ENCODE peak calls at places on chromosomes 12 and 14, in six cellular contexts. O is GM23338; F is cardiac fibroblast; C is AG10803; B is CD4-positive, alpha-beta T cell; W is omental fat pad. D is an unnamed sample.

GRCh38 chr12:3951380-3952135 is 78.4 kb upstream of the PARP11 start:
- DNase-seq in B (no peak), O (peak), W (no peak), F (no peak), C (no peak), D (no peak)

GRCh38 chr12:113465808-113466769 is 5.6 kb downstream of the LHX5 start:
- DNase-seq in C (no peak), O (peak), B (no peak), F (no peak), W (no peak), D (no peak)

GRCh38 chr12:129335773-129336172 is 482.5 kb downstream of the GLT1D1 start:
- DNase-seq in W (no peak), O (no peak), C (no peak), F (no peak), B (no peak), D (no peak)

GRCh38 chr14:73567951-73568885 is 795 bp upstream of the ACOT2 start:
- DNase-seq in B (no peak), W (no peak), O (no peak), C (peak), F (peak), D (no peak)

GRCh38 chr12:67531519-67531918 is 117.0 kb upstream of the DYRK2 start:
- DNase-seq in O (no peak), C (peak), W (no peak), F (peak), B (no peak), D (no peak)

GRCh38 chr12:132872975-132873421 is 14.4 kb downstream of the CHFR start:
- DNase-seq in W (no peak), B (peak), F (no peak), C (no peak), O (no peak), D (no peak)

GRCh38 chr14:56490379-56490778 is 89.2 kb upstream of the TMEM260 start:
- DNase-seq in O (peak), B (no peak), W (no peak), F (peak), C (peak), D (no peak)

GRCh38 chr12:122459211-122459610 is 36.7 kb upstream of the CLIP1 start:
- DNase-seq in F (no peak), O (no peak), W (no peak), B (no peak), C (no peak), D (no peak)

GRCh38 chr12:103441437-103442186 is 54.2 kb downstream of the C12orf42 start:
- DNase-seq in W (no peak), F (no peak), O (no peak), C (no peak), B (peak), D (no peak)

GRCh38 chr12:46985816-46986215 is 93.6 kb upstream of the PCED1B start:
- DNase-seq in C (no peak), O (no peak), W (no peak), F (no peak), B (no peak), D (no peak)

GRCh38 chr14:89386214-89386886 is 30.7 kb downstream of the FOXN3 start:
- DNase-seq in O (no peak), B (no peak), W (no peak), F (peak), C (no peak), D (no peak)

GRCh38 chr14:79278798-79279644 is 932.3 kb downstream of the DIO2 start:
- DNase-seq in W (peak), F (peak), C (peak), O (peak), B (no peak), D (peak)

GRCh38 chr14:79275367-79275655 is 936.0 kb downstream of the DIO2 start:
- DNase-seq in B (no peak), O (no peak), F (no peak), C (no peak), W (no peak), D (no peak)

GRCh38 chr14:79271122-79271521 is 940.2 kb downstream of the DIO2 start:
- DNase-seq in F (no peak), C (no peak), W (no peak), B (no peak), O (no peak), D (no peak)

GRCh38 chr14:79278286-79278797 is 933.0 kb downstream of the DIO2 start:
- DNase-seq in C (no peak), F (no peak), B (no peak), W (no peak), O (no peak), D (no peak)

DNA sequence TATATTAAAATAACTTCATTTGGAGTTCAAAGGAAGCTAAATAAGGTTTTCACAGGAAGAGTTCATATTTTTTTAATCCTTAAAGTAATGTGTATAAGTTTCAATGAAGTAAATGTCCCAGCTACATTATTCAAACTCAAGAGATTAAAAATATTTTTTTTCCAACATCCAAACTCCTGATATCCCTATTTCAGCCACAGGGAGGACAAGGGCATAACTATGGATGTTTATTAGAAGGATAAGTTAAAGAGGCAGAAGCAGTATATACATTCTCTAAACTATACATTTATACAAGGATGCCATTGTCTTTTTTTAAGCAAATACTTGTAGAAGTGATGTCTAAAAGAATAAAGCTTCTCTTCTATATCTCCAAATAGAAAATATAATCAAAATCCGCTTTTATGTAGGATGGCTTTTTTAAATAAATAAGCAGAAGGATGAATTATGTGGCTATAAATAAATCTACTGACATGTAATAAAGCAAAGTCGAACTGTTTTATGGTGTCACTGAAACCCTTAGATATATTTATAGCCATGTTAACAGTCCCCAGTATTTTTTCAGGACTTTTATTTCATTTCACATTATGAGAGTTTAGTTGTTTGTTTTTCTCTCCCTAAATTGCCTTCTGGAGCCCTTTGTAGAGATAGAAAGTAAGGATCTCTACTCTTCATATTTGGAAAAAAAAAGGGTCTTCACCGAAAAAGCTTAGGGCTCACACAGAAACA is 936.5 kb downstream of the DIO2 start:
- DNase-seq in F (peak), O (no peak), B (no peak), C (no peak), W (no peak), D (no peak)
- TF ChIP-seq CTCF in F (peak), O (no peak), B (no peak), C (peak), W (no peak), D (no peak)

DNA sequence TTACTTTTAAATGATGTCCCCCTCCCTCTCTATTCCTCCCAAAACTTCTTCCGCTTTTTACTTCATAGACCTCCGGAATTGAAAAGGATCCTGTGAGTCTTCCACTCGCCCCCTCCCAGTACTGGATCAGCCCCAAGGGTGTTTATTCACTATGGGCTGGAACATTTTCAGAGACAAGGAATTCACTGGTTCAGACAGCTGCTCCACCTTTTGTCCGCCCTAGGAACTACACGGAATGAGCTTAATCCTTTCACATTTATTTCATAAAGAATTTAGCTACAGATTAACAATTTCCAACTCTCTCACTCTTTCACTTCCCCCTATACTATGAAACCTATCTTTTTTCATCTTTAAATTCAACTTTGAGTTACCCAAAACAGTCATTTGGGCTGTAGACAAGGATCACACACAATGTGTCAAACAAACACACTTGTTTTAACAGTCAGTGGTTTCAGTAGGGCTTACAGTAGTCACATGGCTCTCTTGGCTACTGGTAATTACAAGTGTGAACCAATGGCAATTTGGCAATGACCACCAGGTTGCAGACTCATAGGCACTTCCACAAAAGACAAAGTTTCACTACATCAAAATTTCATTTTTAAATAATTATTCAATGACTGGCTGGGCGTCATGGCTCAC is 20.6 kb downstream of the CNIH1 start:
- DNase-seq in F (peak), O (peak), W (peak), C (peak), B (no peak), D (no peak)
- TF ChIP-seq CTCF in F (peak), O (peak), W (no peak), C (peak), B (peak), D (peak)

GRCh38 chr14:92793709-92794546 is at the start of gene GOLGA5:
- DNase-seq in B (peak), W (peak), C (peak), O (peak), F (peak), D (peak)
- TF ChIP-seq CTCF in B (no peak), W (no peak), C (no peak), O (no peak), F (no peak), D (no peak)

DNA sequence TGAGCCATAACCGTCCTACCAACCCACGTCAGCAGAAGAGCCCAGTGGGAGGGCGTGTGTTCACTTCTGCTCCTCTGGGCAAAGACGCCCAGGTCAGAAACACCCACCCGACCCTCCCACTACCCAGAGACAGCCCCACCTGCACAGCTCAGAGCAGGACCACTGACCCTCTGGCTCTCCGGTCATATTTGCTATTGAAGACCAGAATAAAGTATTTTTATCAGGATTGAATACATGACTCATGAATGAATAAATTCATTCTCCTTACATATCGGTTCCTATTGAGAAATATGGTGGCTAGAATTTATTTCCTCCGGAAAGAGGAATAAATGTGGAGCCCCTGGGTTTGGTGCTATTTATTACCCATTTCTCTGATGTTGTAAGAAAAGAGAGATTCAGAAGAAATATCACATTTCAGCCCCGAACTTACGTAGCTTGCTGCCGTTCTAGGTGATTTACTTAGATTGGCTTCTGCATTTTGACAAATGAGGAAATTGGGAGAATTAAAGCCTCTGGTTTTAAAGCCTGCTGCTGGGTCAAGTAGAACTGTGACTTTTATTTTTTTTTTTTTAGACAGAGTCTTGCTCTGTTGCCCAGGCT is 36.4 kb upstream of the P2RX7 start:
- DNase-seq in O (no peak), C (no peak), B (no peak), F (no peak), W (no peak), D (no peak)
- TF ChIP-seq CTCF in O (no peak), C (no peak), B (peak), F (no peak), W (no peak), D (no peak)

GRCh38 chr12:51028126-51028810 is 2.1 kb upstream of the SLC11A2 start:
- DNase-seq in C (peak), O (peak), B (peak), W (no peak), F (peak), D (no peak)

GRCh38 chr12:51027342-51027835 is 1.2 kb upstream of the SLC11A2 start:
- DNase-seq in W (no peak), O (no peak), C (no peak), B (no peak), F (no peak), D (no peak)

GRCh38 chr12:51025182-51025747 is 919 bp downstream of the SLC11A2 start:
- DNase-seq in C (no peak), W (no peak), O (no peak), F (no peak), B (no peak), D (no peak)

GRCh38 chr12:51023625-51024395 is 2.4 kb downstream of the SLC11A2 start:
- DNase-seq in O (no peak), F (peak), B (no peak), C (no peak), W (no peak), D (no peak)

DNA sequence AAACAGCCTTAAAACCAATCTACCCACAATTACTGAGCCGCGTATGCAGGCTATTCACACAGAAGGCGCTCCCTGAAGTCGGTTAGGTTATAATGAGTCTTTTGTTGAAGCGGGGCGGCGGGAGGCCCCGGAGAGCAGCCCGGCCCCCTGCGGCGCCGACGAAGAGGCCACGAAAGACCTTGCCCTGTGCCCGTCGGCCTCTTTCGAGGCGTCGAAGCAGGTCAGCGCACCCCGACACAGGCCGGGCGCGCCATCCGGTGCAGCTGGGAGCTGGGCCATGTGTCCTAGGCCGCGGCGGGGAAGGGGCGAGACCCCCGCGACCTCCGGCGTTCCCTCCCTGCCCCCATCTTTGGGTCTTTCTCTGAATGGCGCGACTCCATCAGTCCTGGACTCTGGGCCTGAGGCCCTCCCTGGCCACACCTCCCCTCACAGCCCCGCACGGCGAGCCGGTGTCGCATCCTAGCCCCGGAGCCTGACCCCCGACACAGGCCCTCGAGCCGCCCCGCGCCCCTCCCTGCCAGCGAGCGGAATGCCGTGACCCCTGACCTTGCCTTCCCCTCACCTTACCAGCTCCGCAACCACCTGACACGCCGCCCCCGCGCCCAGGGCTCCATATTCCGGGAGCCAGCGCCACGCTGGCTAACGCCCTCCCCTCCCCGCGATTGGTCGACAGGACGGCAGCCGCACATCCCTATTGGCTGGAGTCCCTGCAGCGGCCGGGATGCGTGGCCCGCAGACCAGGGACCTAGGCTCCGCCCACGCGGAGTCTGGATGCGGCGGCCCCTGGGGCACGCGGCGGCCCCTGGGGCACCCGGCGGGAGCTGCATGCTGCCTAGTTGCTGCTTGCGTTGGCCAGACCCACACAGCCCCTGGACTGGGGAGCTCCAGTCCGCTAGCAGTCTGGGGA is at the start of gene SLC11A2:
- DNase-seq in O (peak), W (peak), B (peak), C (peak), F (peak), D (peak)
- TF ChIP-seq CTCF in O (no peak), W (no peak), B (no peak), C (no peak), F (no peak), D (no peak)

GRCh38 chr12:1502856-1503255 is 91.5 kb downstream of the FBXL14 start:
- DNase-seq in O (no peak), F (no peak), B (no peak), W (no peak), C (no peak), D (no peak)
- TF ChIP-seq CTCF in O (no peak), F (no peak), B (no peak), W (no peak), C (peak), D (no peak)

GRCh38 chr14:75926431-75926830 is 55.4 kb downstream of the TGFB3 start:
- DNase-seq in O (no peak), B (no peak), W (no peak), C (no peak), F (no peak), D (no peak)
- TF ChIP-seq CTCF in O (no peak), B (no peak), W (no peak), C (no peak), F (no peak), D (peak)

DNA sequence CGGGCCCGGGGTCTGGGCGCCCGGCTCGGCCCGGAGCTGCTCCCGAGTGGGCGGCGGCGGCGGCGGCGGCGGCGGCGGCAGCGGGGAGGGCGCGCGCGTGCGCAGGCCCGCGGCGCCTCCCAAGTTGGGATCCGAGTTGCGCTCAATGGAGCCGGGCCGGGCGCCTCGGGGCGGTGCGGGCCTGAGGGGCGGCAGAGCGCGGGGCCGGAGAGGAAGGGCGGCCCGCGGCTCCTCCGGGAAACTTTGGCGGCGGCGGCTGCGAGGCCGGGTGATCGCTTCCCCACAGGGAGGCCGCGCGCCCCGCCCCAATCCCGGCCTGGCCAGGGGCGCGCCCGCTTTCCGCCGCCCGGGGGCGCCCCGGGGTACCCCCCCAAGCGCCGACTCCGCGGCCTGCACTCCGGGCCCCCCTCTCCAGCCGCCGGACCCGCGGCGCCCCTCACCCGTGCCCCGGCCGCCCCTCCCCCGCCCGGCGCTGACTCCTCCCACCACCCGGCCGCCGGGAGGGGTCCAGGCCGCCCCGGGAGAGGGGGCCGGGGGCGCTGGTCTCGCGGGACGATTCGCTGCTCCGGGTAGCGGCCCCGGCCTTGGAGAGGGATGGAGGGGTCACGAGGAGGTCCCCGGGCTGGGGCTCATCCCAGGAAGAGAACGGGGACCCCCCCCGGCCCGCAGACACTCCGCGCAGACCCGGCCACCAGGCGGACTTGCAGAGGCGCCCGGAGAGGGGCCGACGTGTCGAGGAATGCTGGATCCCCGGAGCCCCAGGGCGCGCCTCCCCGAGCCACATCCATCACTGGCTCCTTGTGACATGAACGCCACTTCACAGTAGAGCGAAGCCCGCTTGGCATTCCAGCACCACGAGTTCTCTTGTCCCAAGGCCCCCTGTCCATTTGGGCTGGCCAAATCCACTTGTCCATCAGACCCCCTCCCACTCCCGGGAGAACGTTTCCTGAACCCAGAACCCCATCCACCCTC is at the start of gene RILPL1:
- DNase-seq in O (peak), C (peak), W (no peak), F (peak), B (peak), D (peak)
- TF ChIP-seq CTCF in O (peak), C (peak), W (no peak), F (peak), B (peak), D (peak)

GRCh38 chr14:75070383-75070782 is 942 bp downstream of the ZC2HC1C start:
- DNase-seq in O (no peak), B (no peak), F (no peak), W (no peak), C (peak), D (no peak)

GRCh38 chr14:75067212-75067611 is 2.2 kb upstream of the ZC2HC1C start:
- DNase-seq in B (no peak), C (no peak), F (no peak), W (no peak), O (no peak), D (no peak)

GRCh38 chr14:75069021-75069810 is at the start of gene ZC2HC1C:
- DNase-seq in O (peak), W (peak), F (peak), C (peak), B (peak), D (peak)

GRCh38 chr14:75068294-75069020 is 984 bp upstream of the ZC2HC1C start:
- DNase-seq in O (peak), W (no peak), F (no peak), C (no peak), B (no peak), D (no peak)

GRCh38 chr14:75069811-75070145 is 337 bp downstream of the ZC2HC1C start:
- DNase-seq in C (no peak), B (no peak), F (no peak), W (no peak), O (peak), D (no peak)
- TF ChIP-seq CTCF in C (no peak), B (no peak), F (no peak), W (no peak), O (no peak), D (no peak)